ENCODE peak calls at places on chromosomes 7 and 10, in four cellular contexts. W, G, P and O are unnamed samples.

GRCh38 chr7:99375070-99375807 is 709 bp downstream of the ARPC1B start:
- DNase-seq in W (peak), G (peak), P (peak), O (peak)

GRCh38 chr7:20385121-20385520 is 54.4 kb downstream of the ITGB8 start:
- DNase-seq in W (peak), G (no peak), P (no peak), O (no peak)

GRCh38 chr10:79148452-79149344 is 79.9 kb downstream of the ZMIZ1 start:
- DNase-seq in W (peak), G (no peak), P (peak), O (peak)

GRCh38 chr7:70582921-70583895 is 548.7 kb upstream of the GALNT17 start:
- DNase-seq in W (no peak), G (no peak), P (no peak), O (peak)

GRCh38 chr7:124856299-124856888 is 73.2 kb downstream of the POT1 start:
- DNase-seq in W (peak), G (no peak), P (no peak), O (no peak)

GRCh38 chr10:3537518-3537917 is 247.5 kb downstream of the KLF6 start:
- DNase-seq in W (no peak), G (no peak), P (no peak), O (no peak)

GRCh38 chr7:105675873-105676484 is 94.7 kb upstream of the EFCAB10 start:
- DNase-seq in W (no peak), G (peak), P (peak), O (no peak)

GRCh38 chr7:73960548-73960947 is 67.4 kb upstream of the ELN start:
- DNase-seq in W (no peak), G (no peak), P (no peak), O (no peak)

GRCh38 chr10:103546401-103546800 is 52.9 kb downstream of the NEURL1 start:
- DNase-seq in W (no peak), G (no peak), P (no peak), O (no peak)

GRCh38 chr7:39536926-39537325 is 29.3 kb upstream of the YAE1 start:
- DNase-seq in W (no peak), G (no peak), P (no peak), O (no peak)

GRCh38 chr10:32693441-32693979 is 247.6 kb downstream of the CCDC7 start:
- DNase-seq in W (no peak), G (no peak), P (no peak), O (no peak)

GRCh38 chr7:97018126-97018601 is 6.5 kb downstream of the DLX5 start:
- DNase-seq in W (no peak), G (no peak), P (no peak), O (no peak)

GRCh38 chr10:73953665-73954064 is 42.7 kb downstream of the PLAU start:
- DNase-seq in W (peak), G (no peak), P (no peak), O (no peak)

GRCh38 chr7:80139179-80139578 is 4.5 kb downstream of the GNAI1 start:
- DNase-seq in W (no peak), G (no peak), P (no peak), O (no peak)

GRCh38 chr10:22849077-22849810 is 78.6 kb upstream of the ARMC3 start:
- DNase-seq in W (peak), G (no peak), P (peak), O (no peak)

GRCh38 chr10:49173201-49173772 is 14.9 kb downstream of the TMEM273 start:
- DNase-seq in W (no peak), G (no peak), P (no peak), O (no peak)

GRCh38 chr7:126937196-126937595 is 315.5 kb downstream of the GRM8 start:
- DNase-seq in W (peak), G (no peak), P (no peak), O (no peak)

GRCh38 chr10:102660891-102661613 is 16.8 kb downstream of the TRIM8 start:
- DNase-seq in W (no peak), G (peak), P (peak), O (no peak)

GRCh38 chr10:34866848-34867247 is 51.8 kb upstream of the PARD3 start:
- DNase-seq in W (no peak), G (no peak), P (no peak), O (no peak)

GRCh38 chr7:123749537-123749857 is 694 bp upstream of the WASL start:
- DNase-seq in W (peak), G (no peak), P (peak), O (no peak)

GRCh38 chr7:47474937-47475879 is 106.7 kb downstream of the TNS3 start:
- DNase-seq in W (peak), G (peak), P (peak), O (no peak)

GRCh38 chr7:83876593-83876992 is 227.7 kb upstream of the SEMA3E start:
- DNase-seq in W (peak), G (no peak), P (no peak), O (no peak)

GRCh38 chr7:92177362-92177761 is 1.6 kb downstream of the LRRD1 start:
- DNase-seq in W (peak), G (no peak), P (no peak), O (no peak)

GRCh38 chr10:127498081-127498480 is 51.0 kb upstream of the NPS start:
- DNase-seq in W (no peak), G (no peak), P (no peak), O (no peak)

GRCh38 chr10:77799352-77799751 is 127.2 kb downstream of the DLG5 start:
- DNase-seq in W (no peak), G (no peak), P (no peak), O (no peak)

GRCh38 chr7:45573636-45574470 is at the start of gene ADCY1:
- DNase-seq in W (no peak), G (no peak), P (no peak), O (peak)

DNA sequence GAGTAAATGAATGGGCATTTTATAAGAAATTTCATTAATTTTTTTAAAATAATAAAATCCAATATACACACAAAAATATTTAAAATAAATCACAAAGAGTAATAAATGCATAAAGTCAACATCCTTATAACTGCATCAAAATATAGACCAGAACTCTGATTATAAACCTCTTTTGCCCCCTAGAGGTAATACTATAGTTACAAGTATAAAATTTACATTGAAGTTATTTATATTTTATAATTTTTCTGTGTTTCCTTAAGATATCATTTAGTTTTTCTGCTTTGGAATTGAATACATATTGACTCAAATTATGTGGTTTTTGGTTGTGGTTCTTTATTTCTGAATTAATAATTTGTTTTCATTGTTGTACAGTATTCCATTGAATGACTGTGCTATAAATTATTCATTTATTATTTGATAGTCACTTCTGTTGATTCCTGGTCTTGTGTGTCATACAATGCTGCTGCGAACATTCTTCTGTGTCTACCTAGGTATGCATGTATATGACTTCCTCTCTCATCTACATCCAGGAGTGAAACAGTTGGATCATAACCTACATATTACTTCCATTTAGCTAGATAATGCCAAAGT is 673.6 kb downstream of the IPMK start:
- DNase-seq in W (no peak), G (no peak), P (no peak), O (no peak)
- TF ChIP-seq CTCF in W (no peak), G (no peak), P (no peak), O (peak)

GRCh38 chr7:114929570-114929969 is 7.7 kb downstream of the MDFIC start:
- DNase-seq in W (no peak), G (no peak), P (no peak), O (no peak)
- TF ChIP-seq CTCF in W (no peak), G (no peak), P (no peak), O (no peak)

DNA sequence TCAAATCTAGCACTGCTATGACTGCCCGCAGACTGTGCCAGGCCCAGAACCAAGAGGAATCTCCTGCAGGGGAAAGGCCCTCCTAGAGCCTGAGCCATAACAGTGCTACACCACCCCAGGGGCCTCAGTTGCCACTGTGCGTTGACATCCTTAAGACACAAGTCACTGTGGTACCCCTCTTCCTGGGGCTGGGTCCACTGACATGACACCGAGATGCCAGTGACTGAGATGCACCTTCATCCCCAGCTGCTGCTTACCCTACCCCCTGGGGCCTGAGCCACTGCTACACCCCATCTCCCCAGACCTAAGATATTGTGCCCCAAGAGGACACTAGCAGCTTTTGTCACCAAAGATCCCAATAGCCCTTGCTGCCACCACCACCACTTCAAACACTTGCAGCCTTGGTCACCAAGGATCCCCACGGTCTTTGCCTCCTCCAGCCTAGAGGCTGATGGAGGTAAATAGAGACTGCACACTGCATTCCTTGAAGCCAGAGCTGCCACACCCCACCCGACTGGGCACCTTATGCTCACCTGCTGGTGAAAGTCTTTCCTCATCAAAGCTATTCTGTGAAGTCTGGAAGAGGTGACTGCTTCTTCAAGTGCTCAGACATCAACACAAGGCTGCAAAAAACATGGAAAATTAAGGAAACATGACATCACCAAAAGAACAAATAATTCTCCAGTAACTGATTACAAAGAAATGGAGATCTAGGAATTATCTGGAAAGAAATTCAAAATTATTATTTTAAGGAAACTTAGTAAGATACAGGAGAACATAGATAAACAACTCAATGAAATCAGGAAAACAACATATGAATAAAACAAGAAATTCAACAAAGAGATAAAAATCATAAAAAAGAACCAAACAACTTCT is 40.4 kb upstream of the SHH start:
- DNase-seq in W (no peak), G (peak), P (no peak), O (no peak)
- TF ChIP-seq CTCF in W (no peak), G (no peak), P (no peak), O (no peak)

GRCh38 chr7:158957507-158957900 is 101.1 kb downstream of the DYNC2I1 start:
- DNase-seq in W (peak), G (no peak), P (no peak), O (peak)
- TF ChIP-seq CTCF in W (no peak), G (no peak), P (no peak), O (no peak)

GRCh38 chr10:105063796-105064195 is 422.7 kb downstream of the SORCS3 start:
- DNase-seq in W (peak), G (no peak), P (no peak), O (no peak)
- TF ChIP-seq CTCF in W (peak), G (no peak), P (peak), O (peak)

DNA sequence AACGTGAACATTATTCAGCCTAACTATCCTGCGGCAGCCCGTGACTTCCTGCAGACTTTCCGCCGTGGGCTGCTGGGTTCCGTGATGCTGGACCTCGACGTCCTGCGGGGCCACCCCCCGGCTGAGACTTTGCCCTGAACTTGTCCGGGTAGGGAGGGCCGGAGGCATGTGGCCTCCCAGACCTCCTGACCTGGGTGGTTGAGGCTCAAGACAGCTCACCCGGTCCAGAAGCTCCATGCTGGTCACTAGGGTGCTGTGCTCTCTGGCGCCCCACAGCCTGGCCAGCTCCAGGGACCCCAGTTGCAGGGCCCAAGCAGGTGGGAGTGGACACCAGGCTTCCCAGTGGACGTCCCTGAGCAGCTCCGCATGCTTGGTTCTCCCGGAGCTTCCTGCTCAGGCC is 4.4 kb downstream of the SPRN start:
- DNase-seq in W (no peak), G (no peak), P (no peak), O (no peak)
- TF ChIP-seq CTCF in W (no peak), G (no peak), P (no peak), O (no peak)